ENCODE peak calls at places on chromosomes 6 and 20, in six cellular contexts. One of them, this sample, is unnamed.

GRCh38 chr20:39041067-39041466 is 78.9 kb downstream of the DHX35 start:
- DNase-seq in uterus: no peak
- DNase-seq in endodermal cell: no peak
- DNase-seq in cardiac muscle cell: no peak
- DNase-seq in adrenal gland: no peak
- DNase-seq in fibroblast of lung: no peak
- DNase-seq in this sample: peak

GRCh38 chr6:131867744-131868143 is 59.9 kb downstream of the ENPP1 start:
- DNase-seq in uterus: no peak
- DNase-seq in endodermal cell: no peak
- DNase-seq in cardiac muscle cell: no peak
- DNase-seq in adrenal gland: no peak
- DNase-seq in fibroblast of lung: peak
- DNase-seq in this sample: no peak

GRCh38 chr20:10668677-10669368 is 5.0 kb downstream of the JAG1 start:
- DNase-seq in uterus: no peak
- DNase-seq in endodermal cell: no peak
- DNase-seq in cardiac muscle cell: no peak
- DNase-seq in adrenal gland: no peak
- DNase-seq in fibroblast of lung: no peak
- DNase-seq in this sample: no peak

GRCh38 chr6:151372164-151372563 is 19.2 kb downstream of the ZBTB2 start:
- DNase-seq in uterus: no peak
- DNase-seq in endodermal cell: peak
- DNase-seq in cardiac muscle cell: no peak
- DNase-seq in adrenal gland: no peak
- DNase-seq in fibroblast of lung: no peak
- DNase-seq in this sample: no peak

GRCh38 chr6:74133073-74133472 is 437.1 kb downstream of the CD109 start:
- DNase-seq in uterus: no peak
- DNase-seq in endodermal cell: no peak
- DNase-seq in cardiac muscle cell: no peak
- DNase-seq in adrenal gland: no peak
- DNase-seq in fibroblast of lung: no peak
- DNase-seq in this sample: no peak

GRCh38 chr6:96925290-96925687 is 761 bp downstream of the KLHL32 start:
- DNase-seq in uterus: no peak
- DNase-seq in endodermal cell: no peak
- DNase-seq in cardiac muscle cell: no peak
- DNase-seq in adrenal gland: no peak
- DNase-seq in fibroblast of lung: no peak
- DNase-seq in this sample: no peak

GRCh38 chr6:47865206-47865605 is 83.4 kb downstream of the OPN5 start:
- DNase-seq in uterus: no peak
- DNase-seq in endodermal cell: no peak
- DNase-seq in cardiac muscle cell: no peak
- DNase-seq in adrenal gland: no peak
- DNase-seq in fibroblast of lung: no peak
- DNase-seq in this sample: no peak

GRCh38 chr6:72855471-72855870 is 233.6 kb downstream of the KCNQ5 start:
- DNase-seq in uterus: no peak
- DNase-seq in endodermal cell: no peak
- DNase-seq in cardiac muscle cell: no peak
- DNase-seq in adrenal gland: no peak
- DNase-seq in fibroblast of lung: peak
- DNase-seq in this sample: no peak

GRCh38 chr20:7392551-7392950 is 547.7 kb downstream of the HAO1 start:
- DNase-seq in uterus: no peak
- DNase-seq in endodermal cell: no peak
- DNase-seq in cardiac muscle cell: no peak
- DNase-seq in adrenal gland: no peak
- DNase-seq in fibroblast of lung: peak
- DNase-seq in this sample: no peak

GRCh38 chr20:48350291-48350988 is 477.4 kb downstream of the PREX1 start:
- DNase-seq in uterus: no peak
- DNase-seq in endodermal cell: peak
- DNase-seq in cardiac muscle cell: no peak
- DNase-seq in adrenal gland: no peak
- DNase-seq in fibroblast of lung: no peak
- DNase-seq in this sample: peak

GRCh38 chr6:83153958-83154357 is 39.1 kb downstream of the PGM3 start:
- DNase-seq in uterus: no peak
- DNase-seq in endodermal cell: no peak
- DNase-seq in cardiac muscle cell: no peak
- DNase-seq in adrenal gland: no peak
- DNase-seq in fibroblast of lung: peak
- DNase-seq in this sample: no peak

GRCh38 chr20:21511485-21511849 is 2.4 kb downstream of the NKX2-2 start:
- DNase-seq in uterus: no peak
- DNase-seq in endodermal cell: peak
- DNase-seq in cardiac muscle cell: no peak
- DNase-seq in adrenal gland: no peak
- DNase-seq in fibroblast of lung: no peak
- DNase-seq in this sample: no peak

GRCh38 chr6:3426091-3426780 is 30.6 kb downstream of the SLC22A23 start:
- DNase-seq in uterus: no peak
- DNase-seq in endodermal cell: no peak
- DNase-seq in cardiac muscle cell: no peak
- DNase-seq in adrenal gland: no peak
- DNase-seq in fibroblast of lung: peak
- DNase-seq in this sample: no peak

GRCh38 chr6:70686548-70687133 is 19.0 kb downstream of the SMAP1 start:
- DNase-seq in uterus: no peak
- DNase-seq in endodermal cell: no peak
- DNase-seq in cardiac muscle cell: peak
- DNase-seq in adrenal gland: no peak
- DNase-seq in fibroblast of lung: peak
- DNase-seq in this sample: no peak

GRCh38 chr6:33207569-33208088 is 671 bp upstream of the RING1 start:
- DNase-seq in uterus: peak
- DNase-seq in endodermal cell: peak
- DNase-seq in cardiac muscle cell: peak
- DNase-seq in adrenal gland: peak
- DNase-seq in fibroblast of lung: peak
- DNase-seq in this sample: peak

GRCh38 chr20:25867776-25868649 is 171.4 kb upstream of the ZNF337 start:
- DNase-seq in uterus: peak
- DNase-seq in endodermal cell: peak
- DNase-seq in cardiac muscle cell: peak
- DNase-seq in adrenal gland: peak
- DNase-seq in fibroblast of lung: peak
- DNase-seq in this sample: no peak

GRCh38 chr6:105676837-105677236 is 274.0 kb upstream of the PREP start:
- DNase-seq in uterus: no peak
- DNase-seq in endodermal cell: no peak
- DNase-seq in cardiac muscle cell: no peak
- DNase-seq in adrenal gland: no peak
- DNase-seq in fibroblast of lung: peak
- DNase-seq in this sample: no peak

GRCh38 chr20:47468290-47469050 is 33.2 kb upstream of the NCOA3 start:
- DNase-seq in uterus: no peak
- DNase-seq in endodermal cell: no peak
- DNase-seq in cardiac muscle cell: no peak
- DNase-seq in adrenal gland: no peak
- DNase-seq in fibroblast of lung: no peak
- DNase-seq in this sample: no peak

GRCh38 chr6:78611886-78612480 is 255.4 kb upstream of the IRAK1BP1 start:
- DNase-seq in uterus: no peak
- DNase-seq in endodermal cell: no peak
- DNase-seq in cardiac muscle cell: peak
- DNase-seq in adrenal gland: no peak
- DNase-seq in fibroblast of lung: no peak
- DNase-seq in this sample: no peak

DNA sequence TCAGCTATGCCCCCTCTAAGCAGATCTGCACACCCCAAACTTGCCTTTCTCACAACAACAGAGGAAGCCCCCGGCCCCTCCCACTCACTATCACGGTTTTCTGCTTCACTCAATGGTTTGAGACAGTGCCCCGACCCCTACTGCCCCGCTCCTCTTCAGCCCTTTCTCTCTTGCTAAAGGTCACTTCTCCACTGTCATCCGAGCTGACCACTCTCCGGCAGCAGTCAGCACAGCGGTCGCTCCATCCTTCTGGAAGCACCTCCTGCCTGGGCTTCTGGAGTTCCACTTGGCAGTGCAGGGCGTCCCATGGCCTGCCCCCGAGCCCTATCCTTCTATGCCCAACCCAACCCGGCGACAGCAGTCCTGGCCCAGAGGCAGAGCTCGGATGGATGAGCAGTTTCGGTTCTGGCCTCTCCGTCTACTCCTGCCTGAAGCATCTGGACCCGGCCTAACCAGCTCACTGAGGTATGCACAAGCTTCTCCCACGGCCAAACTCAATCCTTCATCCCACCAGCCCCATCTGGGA is 4.1 kb downstream of the CTSZ start:
- DNase-seq in uterus: no peak
- DNase-seq in endodermal cell: no peak
- DNase-seq in cardiac muscle cell: no peak
- DNase-seq in adrenal gland: no peak
- DNase-seq in fibroblast of lung: no peak
- DNase-seq in this sample: no peak
- H3K4me3 ChIP-seq in uterus: no peak
- H3K4me3 ChIP-seq in endodermal cell: no peak
- H3K4me3 ChIP-seq in cardiac muscle cell: no peak
- H3K4me3 ChIP-seq in adrenal gland: no peak
- H3K4me3 ChIP-seq in fibroblast of lung: no peak
- H3K4me3 ChIP-seq in this sample: no peak

GRCh38 chr20:59385038-59385437 is 84.6 kb downstream of the EDN3 start:
- DNase-seq in uterus: no peak
- DNase-seq in endodermal cell: no peak
- DNase-seq in cardiac muscle cell: no peak
- DNase-seq in adrenal gland: no peak
- DNase-seq in fibroblast of lung: no peak
- DNase-seq in this sample: no peak
- TF ChIP-seq CTCF in uterus: no peak
- TF ChIP-seq CTCF in endodermal cell: no peak
- TF ChIP-seq CTCF in cardiac muscle cell: no peak
- TF ChIP-seq CTCF in adrenal gland: no peak
- TF ChIP-seq CTCF in fibroblast of lung: no peak
- TF ChIP-seq CTCF in this sample: no peak

DNA sequence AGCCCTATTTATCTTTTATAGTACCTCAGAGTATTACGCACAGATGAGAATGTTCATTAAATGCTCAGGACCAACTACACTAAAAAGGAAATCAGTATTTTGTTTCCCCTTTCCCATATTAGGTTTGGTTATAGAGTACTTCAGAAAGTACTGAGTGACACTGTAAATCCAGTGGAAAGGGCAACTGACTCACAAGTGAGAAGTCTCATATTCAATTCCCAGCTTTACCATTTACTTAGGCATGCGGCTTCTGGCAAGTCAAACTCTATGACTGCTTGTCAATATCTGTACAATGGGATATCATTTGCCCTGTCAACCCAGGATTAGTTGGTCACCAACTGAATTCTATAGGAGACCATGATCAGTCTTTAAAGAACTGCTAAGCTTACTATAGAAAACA is 3.7 kb downstream of the MAP3K7 start:
- DNase-seq in uterus: no peak
- DNase-seq in endodermal cell: no peak
- DNase-seq in cardiac muscle cell: no peak
- DNase-seq in adrenal gland: no peak
- DNase-seq in fibroblast of lung: peak
- DNase-seq in this sample: no peak
- H3K4me3 ChIP-seq in uterus: no peak
- H3K4me3 ChIP-seq in endodermal cell: no peak
- H3K4me3 ChIP-seq in cardiac muscle cell: no peak
- H3K4me3 ChIP-seq in adrenal gland: no peak
- H3K4me3 ChIP-seq in fibroblast of lung: no peak
- H3K4me3 ChIP-seq in this sample: no peak

GRCh38 chr6:116279232-116280160 is at the start of gene TSPYL1:
- DNase-seq in uterus: peak
- DNase-seq in endodermal cell: peak
- DNase-seq in cardiac muscle cell: peak
- DNase-seq in adrenal gland: peak
- DNase-seq in fibroblast of lung: peak
- DNase-seq in this sample: peak
- TF ChIP-seq CTCF in uterus: no peak
- TF ChIP-seq CTCF in endodermal cell: peak
- TF ChIP-seq CTCF in cardiac muscle cell: peak
- TF ChIP-seq CTCF in adrenal gland: no peak
- TF ChIP-seq CTCF in fibroblast of lung: no peak
- TF ChIP-seq CTCF in this sample: no peak

GRCh38 chr6:31114540-31114876 is at the start of gene PSORS1C1:
- DNase-seq in uterus: peak
- DNase-seq in endodermal cell: peak
- DNase-seq in cardiac muscle cell: no peak
- DNase-seq in adrenal gland: peak
- DNase-seq in fibroblast of lung: peak
- DNase-seq in this sample: peak
- H3K4me3 ChIP-seq in uterus: peak
- H3K4me3 ChIP-seq in endodermal cell: no peak
- H3K4me3 ChIP-seq in cardiac muscle cell: no peak
- H3K4me3 ChIP-seq in adrenal gland: no peak
- H3K4me3 ChIP-seq in fibroblast of lung: peak
- H3K4me3 ChIP-seq in this sample: no peak

GRCh38 chr6:45946887-45947286 is 68.8 kb downstream of the CLIC5 start:
- DNase-seq in uterus: no peak
- DNase-seq in endodermal cell: no peak
- DNase-seq in cardiac muscle cell: no peak
- DNase-seq in adrenal gland: no peak
- DNase-seq in fibroblast of lung: peak
- DNase-seq in this sample: no peak

GRCh38 chr6:45942953-45943352 is 72.7 kb downstream of the CLIC5 start:
- DNase-seq in uterus: no peak
- DNase-seq in endodermal cell: no peak
- DNase-seq in cardiac muscle cell: no peak
- DNase-seq in adrenal gland: no peak
- DNase-seq in fibroblast of lung: no peak
- DNase-seq in this sample: no peak

GRCh38 chr6:45947807-45948206 is 67.9 kb downstream of the CLIC5 start:
- DNase-seq in uterus: no peak
- DNase-seq in endodermal cell: no peak
- DNase-seq in cardiac muscle cell: no peak
- DNase-seq in adrenal gland: no peak
- DNase-seq in fibroblast of lung: no peak
- DNase-seq in this sample: no peak

GRCh38 chr6:45949256-45949655 is 66.4 kb downstream of the CLIC5 start:
- DNase-seq in uterus: no peak
- DNase-seq in endodermal cell: no peak
- DNase-seq in cardiac muscle cell: no peak
- DNase-seq in adrenal gland: no peak
- DNase-seq in fibroblast of lung: peak
- DNase-seq in this sample: no peak

DNA sequence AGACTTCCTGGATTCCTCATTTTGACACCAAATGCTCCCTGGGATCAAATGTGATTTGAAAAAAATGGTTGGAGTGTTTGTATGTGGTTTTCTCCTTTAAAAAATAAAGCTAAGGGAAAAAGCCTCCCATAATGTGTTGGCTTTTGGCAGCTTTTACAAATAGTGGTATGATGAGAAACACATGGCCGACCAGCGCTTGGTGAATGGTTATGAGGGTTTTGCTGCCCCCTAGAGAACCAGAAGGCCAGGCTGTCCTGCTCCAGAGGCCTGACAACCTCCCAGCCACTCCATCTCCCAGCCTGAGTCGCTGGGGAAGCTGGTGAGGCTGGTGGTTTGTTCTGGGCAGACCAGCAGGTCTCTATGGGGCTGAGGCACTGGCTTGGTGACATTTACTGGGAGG is 69.3 kb downstream of the CLIC5 start:
- DNase-seq in uterus: peak
- DNase-seq in endodermal cell: peak
- DNase-seq in cardiac muscle cell: peak
- DNase-seq in adrenal gland: peak
- DNase-seq in fibroblast of lung: peak
- DNase-seq in this sample: peak
- TF ChIP-seq CTCF in uterus: peak
- TF ChIP-seq CTCF in endodermal cell: peak
- TF ChIP-seq CTCF in cardiac muscle cell: peak
- TF ChIP-seq CTCF in adrenal gland: peak
- TF ChIP-seq CTCF in fibroblast of lung: peak
- TF ChIP-seq CTCF in this sample: no peak

This sample was measured in Caco-2.